ENCODE peak calls at places on chromosomes 16 and 17, in six cellular contexts. X is small intestine, C is aorta, U is mucosa of descending colon, H is kidney, Q is thyroid gland. D is an unnamed sample. For H3K4me1 and H3K9me3, the result is how much of the 10 kb centered on the place peaks cover.

GRCh38 chr17:4476512-4477070 is 22.1 kb upstream of the SPNS2 start:
- DNase-seq in X (peak), C (no peak), U (peak), H (peak), Q (no peak), D (peak)

GRCh38 chr16:23365602-23366240 is 63.6 kb downstream of the SCNN1B start:
- DNase-seq in X (no peak), C (no peak), U (no peak), H (no peak), Q (no peak), D (no peak)

GRCh38 chr16:29198231-29198630 is 208.3 kb downstream of the NPIPB11 start:
- DNase-seq in X (no peak), C (no peak), U (no peak), H (no peak), Q (no peak), D (no peak)

GRCh38 chr16:83351846-83352245 is 455.9 kb upstream of the HSBP1 start:
- DNase-seq in X (no peak), C (no peak), U (no peak), H (no peak), Q (no peak), D (no peak)

GRCh38 chr16:8795096-8795495 is 2.3 kb downstream of the TMEM186 start:
- DNase-seq in X (no peak), C (no peak), U (no peak), H (no peak), Q (no peak), D (no peak)

GRCh38 chr17:66447159-66447558 is 144.7 kb downstream of the PRKCA start:
- DNase-seq in X (no peak), C (no peak), U (no peak), H (no peak), Q (no peak), D (no peak)

GRCh38 chr17:63998050-63998720 is at the start of gene PRR29:
- DNase-seq in X (peak), C (peak), U (peak), H (peak), Q (peak), D (peak)

GRCh38 chr17:11094377-11094776 is 146.6 kb upstream of the SHISA6 start:
- DNase-seq in X (no peak), C (no peak), U (no peak), H (no peak), Q (no peak), D (no peak)

GRCh38 chr16:67199011-67199807 is at the start of gene ELMO3:
- DNase-seq in X (peak), C (no peak), U (peak), H (peak), Q (peak), D (peak)

GRCh38 chr17:79520134-79520892 is 90.5 kb downstream of the RBFOX3 start:
- DNase-seq in X (no peak), C (no peak), U (no peak), H (no peak), Q (no peak), D (no peak)

GRCh38 chr16:66923247-66923851 is 2.0 kb downstream of the RRAD start:
- DNase-seq in X (no peak), C (peak), U (no peak), H (no peak), Q (peak), D (peak)

GRCh38 chr17:66578781-66579489 is 256.0 kb upstream of the CACNG5 start:
- DNase-seq in X (no peak), C (no peak), U (no peak), H (peak), Q (no peak), D (no peak)

GRCh38 chr16:78065344-78065743 is 34.1 kb upstream of the WWOX start:
- DNase-seq in X (no peak), C (no peak), U (no peak), H (no peak), Q (no peak), D (no peak)

GRCh38 chr16:73176577-73177013 is 128.7 kb upstream of the ZFHX3 start:
- DNase-seq in X (peak), C (no peak), U (peak), H (no peak), Q (peak), D (peak)

GRCh38 chr16:11325404-11326083 is 19.7 kb upstream of the RMI2 start:
- DNase-seq in X (no peak), C (no peak), U (no peak), H (no peak), Q (no peak), D (no peak)

GRCh38 chr16:84489141-84489540 is 15.3 kb downstream of the MEAK7 start:
- DNase-seq in X (no peak), C (peak), U (no peak), H (no peak), Q (no peak), D (no peak)

GRCh38 chr17:65154770-65155589 is 17.8 kb downstream of the RGS9 start:
- DNase-seq in X (peak), C (no peak), U (peak), H (no peak), Q (no peak), D (peak)

GRCh38 chr16:4319454-4319853 is 3.6 kb downstream of the GLIS2 start:
- DNase-seq in X (no peak), C (peak), U (peak), H (peak), Q (peak), D (no peak)

GRCh38 chr16:54602666-54603065 is 316.1 kb upstream of the IRX3 start:
- DNase-seq in X (no peak), C (no peak), U (no peak), H (no peak), Q (no peak), D (no peak)

GRCh38 chr16:75113046-75113491 is 3.5 kb downstream of the LDHD start:
- DNase-seq in X (no peak), C (no peak), U (no peak), H (no peak), Q (no peak), D (no peak)

GRCh38 chr16:59591480-59591879 is 857.4 kb upstream of the GOT2 start:
- DNase-seq in X (no peak), C (no peak), U (no peak), H (no peak), Q (no peak), D (no peak)

GRCh38 chr17:69473801-69474170 is 59.3 kb downstream of the MAP2K6 start:
- DNase-seq in X (no peak), C (no peak), U (no peak), H (no peak), Q (no peak), D (no peak)

GRCh38 chr16:54325616-54326265 is 39.2 kb upstream of the IRX3 start:
- DNase-seq in X (no peak), C (no peak), U (no peak), H (no peak), Q (no peak), D (no peak)

GRCh38 chr17:17181666-17182600 is 24.2 kb downstream of the PLD6 start:
- DNase-seq in X (no peak), C (no peak), U (no peak), H (no peak), Q (peak), D (no peak)

GRCh38 chr16:46801428-46802049 is 29.4 kb downstream of the C16orf87 start:
- DNase-seq in X (peak), C (no peak), U (no peak), H (no peak), Q (no peak), D (no peak)

GRCh38 chr16:47037396-47037745 is 63.9 kb upstream of the DNAJA2 start:
- DNase-seq in X (no peak), C (peak), U (peak), H (peak), Q (peak), D (peak)

GRCh38 chr16:11439790-11440656 is 94.8 kb downstream of the RMI2 start:
- DNase-seq in X (peak), C (no peak), U (no peak), H (no peak), Q (no peak), D (no peak)

GRCh38 chr17:4956493-4957061 is 5.7 kb downstream of the ENO3 start:
- DNase-seq in X (no peak), C (no peak), U (peak), H (no peak), Q (peak), D (no peak)

GRCh38 chr16:66512589-66513404 is 37.1 kb downstream of the TK2 start:
- DNase-seq in X (no peak), C (peak), U (no peak), H (no peak), Q (no peak), D (peak)

GRCh38 chr16:89687092-89687940 is 827 bp downstream of the CDK10 start:
- DNase-seq in X (peak), C (no peak), U (peak), H (peak), Q (peak), D (peak)

GRCh38 chr17:7486181-7486580 is 2.0 kb downstream of the POLR2A start:
- DNase-seq in X (no peak), C (no peak), U (no peak), H (no peak), Q (no peak), D (no peak)

GRCh38 chr16:1788095-1788707 is 5.3 kb downstream of the IGFALS start:
- DNase-seq in X (no peak), C (peak), U (no peak), H (peak), Q (no peak), D (no peak)

GRCh38 chr17:57507828-57508227 is 237.3 kb downstream of the CCDC182 start:
- DNase-seq in X (no peak), C (no peak), U (no peak), H (no peak), Q (no peak), D (no peak)

GRCh38 chr16:23516366-23517137 is 6.3 kb upstream of the GGA2 start:
- DNase-seq in X (no peak), C (no peak), U (no peak), H (peak), Q (no peak), D (no peak)

GRCh38 chr17:11308550-11308949 is 67.5 kb downstream of the SHISA6 start:
- DNase-seq in X (no peak), C (no peak), U (no peak), H (no peak), Q (no peak), D (no peak)

GRCh38 chr16:84774810-84775209 is 45.0 kb upstream of the CRISPLD2 start:
- DNase-seq in X (no peak), C (no peak), U (no peak), H (no peak), Q (no peak), D (peak)

GRCh38 chr17:40949406-40949805 is 12.0 kb upstream of the KRT23 start:
- DNase-seq in X (peak), C (no peak), U (peak), H (no peak), Q (no peak), D (no peak)

GRCh38 chr17:80718428-80718827 is 173.8 kb downstream of the RPTOR start:
- DNase-seq in X (no peak), C (no peak), U (no peak), H (no peak), Q (no peak), D (no peak)

GRCh38 chr17:55275894-55276804 is 11.4 kb downstream of the HLF start:
- DNase-seq in X (peak), C (no peak), U (no peak), H (no peak), Q (peak), D (no peak)
- H3K4me1 ChIP-seq in X (under half), C (under half), U (under half), H (under half), Q (half or more), D (under half)

DNA sequence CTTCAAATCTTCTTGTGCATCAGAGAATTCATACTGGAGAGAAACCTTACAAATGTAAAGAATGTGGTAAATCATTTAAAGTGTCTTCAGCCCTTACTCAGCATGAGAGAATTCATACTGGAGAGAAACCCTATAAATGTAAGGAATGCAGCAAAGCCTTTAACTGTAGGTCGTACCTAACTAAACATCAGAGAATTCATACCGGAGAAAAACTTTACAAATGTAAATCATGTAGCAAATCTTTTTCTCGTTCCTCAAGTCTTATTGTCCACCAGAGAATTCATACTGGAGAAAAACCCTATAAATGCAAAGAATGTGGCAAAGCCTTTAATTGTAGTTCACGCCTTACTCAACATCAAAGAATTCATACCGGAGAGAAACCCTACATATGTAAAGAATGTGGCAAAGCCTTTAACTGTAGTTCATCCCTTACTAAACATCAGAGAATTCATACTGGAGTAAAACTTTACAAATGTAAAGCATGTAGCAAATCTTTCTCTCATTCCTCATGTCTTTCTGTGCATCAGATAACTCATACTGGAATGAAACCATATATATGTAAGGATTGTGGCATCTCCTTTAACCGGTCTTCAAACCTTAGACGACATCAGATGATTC is 118.5 kb upstream of the ZNF267 start:
- DNase-seq in X (no peak), C (no peak), U (no peak), H (no peak), Q (no peak), D (no peak)
- H3K9me3 ChIP-seq in X (under half), C (under half), U (half or more), H (half or more), Q (under half), D (under half)

GRCh38 chr17:29557085-29557697 is 9.6 kb downstream of the ABHD15 start:
- DNase-seq in X (no peak), C (peak), U (no peak), H (no peak), Q (no peak), D (peak)
- H3K4me1 ChIP-seq in X (under half), C (under half), U (under half), H (under half), Q (under half), D (under half)

DNA sequence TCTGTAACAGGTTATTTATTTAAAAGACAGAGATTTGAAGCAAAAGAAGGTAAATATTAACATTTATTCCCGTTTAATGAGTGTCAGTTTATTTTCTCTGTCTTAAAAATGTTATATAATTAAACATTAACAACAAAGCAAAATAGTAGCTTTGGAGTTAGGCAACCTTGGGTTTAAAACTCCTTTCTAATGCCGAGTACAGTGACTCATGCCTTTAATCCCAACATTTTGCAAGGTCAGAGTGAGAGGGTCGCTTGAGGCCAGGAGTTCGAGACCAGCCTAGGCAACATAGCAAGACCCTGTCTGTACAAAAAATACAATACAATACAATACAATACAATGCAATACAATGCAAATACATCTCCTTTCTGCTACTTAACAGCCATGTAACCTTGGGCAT is 128.7 kb downstream of the CHD9 start:
- DNase-seq in X (no peak), C (no peak), U (no peak), H (no peak), Q (no peak), D (no peak)
- H3K9me3 ChIP-seq in X (under half), C (under half), U (under half), H (under half), Q (under half), D (under half)

GRCh38 chr17:47660064-47660492 is 10.4 kb downstream of the KPNB1 start:
- DNase-seq in X (peak), C (no peak), U (no peak), H (no peak), Q (no peak), D (no peak)
- H3K4me1 ChIP-seq in X (under half), C (under half), U (under half), H (under half), Q (under half), D (under half)

GRCh38 chr16:35404273-35404672 is 1944.9 kb downstream of the TP53TG3F start:
- DNase-seq in X (no peak), C (no peak), U (no peak), H (no peak), Q (no peak), D (no peak)
- H3K9me3 ChIP-seq in X (under half), C (under half), U (under half), H (under half), Q (under half), D (under half)

GRCh38 chr17:82009413-82009812 is 13.3 kb downstream of the CENPX start:
- DNase-seq in X (no peak), C (no peak), U (no peak), H (no peak), Q (no peak), D (no peak)

GRCh38 chr17:82008941-82009405 is 13.7 kb downstream of the CENPX start:
- DNase-seq in X (no peak), C (no peak), U (no peak), H (no peak), Q (no peak), D (no peak)

GRCh38 chr17:82007228-82007494 is 15.5 kb downstream of the CENPX start:
- DNase-seq in X (no peak), C (no peak), U (no peak), H (no peak), Q (no peak), D (no peak)

GRCh38 chr17:82007495-82008257 is 15.0 kb downstream of the CENPX start:
- DNase-seq in X (no peak), C (no peak), U (no peak), H (no peak), Q (no peak), D (peak)

DNA sequence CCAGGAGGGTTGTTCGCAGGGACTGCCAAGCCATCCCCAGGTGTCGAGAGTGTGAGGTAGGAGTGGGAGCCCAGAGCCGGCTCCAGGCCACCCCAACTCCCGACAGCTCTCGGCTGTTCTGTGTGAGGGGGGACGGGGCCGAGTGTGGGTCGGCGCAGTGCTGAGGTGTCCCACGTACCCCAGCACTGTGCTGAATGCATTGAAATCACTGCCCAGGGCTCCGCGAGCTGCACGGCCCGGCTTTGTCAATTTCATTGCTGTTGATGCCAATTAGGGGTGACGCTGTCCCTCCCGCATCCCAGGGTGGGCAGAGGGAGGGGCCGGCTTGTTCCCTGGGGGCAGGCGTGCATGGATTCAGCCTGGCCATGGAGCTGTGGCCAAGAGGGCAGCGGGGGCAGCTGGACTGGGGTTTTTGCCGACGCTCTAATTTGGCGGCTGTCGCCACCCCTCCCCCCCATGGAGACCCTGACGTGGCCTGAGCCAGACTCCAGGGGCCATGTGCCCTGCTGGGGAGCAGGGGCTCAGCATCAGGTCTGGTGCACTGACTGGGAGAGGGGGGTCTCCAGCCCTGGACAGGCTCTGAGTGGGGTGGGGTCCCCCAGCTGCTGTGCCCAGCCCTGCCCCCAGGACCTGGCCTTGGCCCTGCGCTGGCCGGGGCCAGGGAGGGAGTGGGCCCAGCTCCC is 14.3 kb downstream of the CENPX start:
- DNase-seq in X (no peak), C (no peak), U (no peak), H (no peak), Q (no peak), D (no peak)
- H3K4me1 ChIP-seq in X (under half), C (under half), U (under half), H (under half), Q (under half), D (under half)

DNA sequence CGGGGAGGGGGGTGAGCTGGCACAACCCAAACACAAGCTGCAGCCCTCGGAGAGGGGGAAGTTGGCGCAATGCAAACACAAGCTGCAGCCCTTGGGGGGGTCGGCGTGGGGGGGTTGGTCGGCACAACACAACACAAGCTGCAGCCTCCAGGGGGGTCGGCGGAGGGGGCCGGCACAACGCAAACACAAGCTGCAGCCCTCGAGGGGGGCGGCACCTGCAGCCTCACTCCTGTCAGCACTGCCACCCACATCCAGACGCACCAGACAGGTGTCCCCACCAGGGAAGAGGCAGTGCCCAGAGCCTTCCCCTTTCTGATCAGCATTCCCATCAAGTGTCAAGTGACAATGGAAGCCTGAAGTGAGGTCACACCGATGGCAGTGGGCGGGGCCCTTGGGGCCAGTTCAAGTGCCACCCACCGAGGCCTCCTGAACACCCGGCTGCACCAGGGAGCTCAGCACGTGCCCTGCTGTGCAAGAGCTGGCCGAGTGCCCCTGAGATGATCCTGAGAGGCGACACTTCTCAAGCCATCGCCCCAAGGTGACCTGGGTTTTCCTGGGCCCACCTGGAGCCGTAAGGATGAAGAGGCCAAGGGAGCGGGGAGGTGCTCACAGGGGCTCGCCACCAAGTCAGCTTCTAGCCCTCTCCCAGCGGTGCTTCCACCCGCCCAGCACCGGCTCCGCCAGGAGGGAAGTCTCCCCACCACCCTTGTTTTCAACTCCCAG is 59.3 kb downstream of the KLHDC4 start:
- DNase-seq in X (no peak), C (no peak), U (no peak), H (peak), Q (peak), D (no peak)
- H3K9me3 ChIP-seq in X (under half), C (under half), U (under half), H (under half), Q (under half), D (under half)

GRCh38 chr17:81867952-81868673 is 3.0 kb downstream of the ARHGDIA start:
- DNase-seq in X (no peak), C (no peak), U (peak), H (peak), Q (no peak), D (no peak)
- H3K4me1 ChIP-seq in X (under half), C (under half), U (half or more), H (under half), Q (under half), D (under half)

GRCh38 chr16:68722119-68723024 is 14.7 kb upstream of the CDH1 start:
- DNase-seq in X (peak), C (no peak), U (peak), H (no peak), Q (no peak), D (peak)
- H3K9me3 ChIP-seq in X (under half), C (under half), U (under half), H (under half), Q (under half), D (under half)